ENCODE peak calls at places on chromosomes 1 and 21, in nine cellular contexts. N is naive thymus-derived CD4-positive, alpha-beta T cell; J is GM12891; M is GDM1; D is NCI-H2171 treated with DMSO at 0.1 percent for 48 hours; W is Caki2; A is heart right ventricle; C is fibroblast of lung; U is PC-3. E is an unnamed sample.
A peak's percentile ranks its signal among the peaks of the same experiment; 100 is the strongest.

GRCh38 chr1:38009088-38009840 is 3.3 kb upstream of the UTP11 start:
- DNase-seq in C (no peak), M (peak; percentile 78), U (no peak), N (peak; percentile 35), D (no peak), J (no peak), W (no peak), A (no peak), E (no peak)

GRCh38 chr21:42343101-42343500 is 7.7 kb downstream of the TFF2 start:
- DNase-seq in N (no peak), W (no peak), C (no peak), A (no peak), M (no peak), J (no peak), D (no peak), U (no peak), E (no peak)

GRCh38 chr1:36349241-36349671 is 25.8 kb upstream of the EVA1B start:
- DNase-seq in D (no peak), M (no peak), J (peak; percentile 71), A (no peak), C (peak; percentile 59), U (peak; percentile 74), W (no peak), N (no peak), E (no peak)

GRCh38 chr21:36132691-36133090 is 2.2 kb upstream of the CBR3 start:
- DNase-seq in D (no peak), N (no peak), C (no peak), A (no peak), J (no peak), W (no peak), M (no peak), U (no peak), E (no peak)

GRCh38 chr1:50603274-50604271 is 180.3 kb upstream of the DMRTA2 start:
- DNase-seq in U (peak; percentile 56), N (no peak), W (peak; percentile 33), C (peak; percentile 38), J (no peak), D (peak; percentile 96), M (no peak), A (no peak), E (no peak)

GRCh38 chr1:222064388-222065201 is 322.7 kb upstream of the DUSP10 start:
- DNase-seq in M (no peak), U (peak; percentile 52), W (peak; percentile 75), N (no peak), D (no peak), C (peak; percentile 82), A (no peak), J (no peak), E (no peak)

GRCh38 chr1:32903991-32904776 is 3.0 kb upstream of the TMEM54 start:
- DNase-seq in A (no peak), W (no peak), M (no peak), N (no peak), D (no peak), U (no peak), C (no peak), J (no peak), E (no peak)

GRCh38 chr1:206503591-206504362 is 3.6 kb upstream of the RASSF5 start:
- DNase-seq in W (peak; percentile 93), D (peak; percentile 56), U (peak; percentile 100), J (no peak), M (peak; percentile 87), A (peak; percentile 64), C (peak; percentile 97), N (no peak), E (no peak)

GRCh38 chr1:20685099-20685662 is 24.0 kb upstream of the DDOST start:
- DNase-seq in J (no peak), W (no peak), D (no peak), U (no peak), A (peak; percentile 86), N (no peak), M (no peak), C (no peak), E (no peak)

GRCh38 chr1:212566522-212567479 is 41.8 kb upstream of the ATF3 start:
- DNase-seq in W (peak; percentile 78), N (peak; percentile 66), U (peak; percentile 81), A (peak; percentile 39), M (peak; percentile 17), J (peak; percentile 63), D (peak; percentile 96), C (peak; percentile 93), E (peak; percentile 16)

GRCh38 chr1:23638786-23639241 is 52.8 kb upstream of the RPL11 start:
- DNase-seq in N (no peak), M (no peak), D (peak; percentile 42), A (peak; percentile 46), J (no peak), U (no peak), W (no peak), C (no peak), E (no peak)

GRCh38 chr1:45530632-45531135 is 9.0 kb upstream of the PRDX1 start:
- DNase-seq in C (no peak), U (no peak), N (no peak), M (no peak), J (no peak), D (peak; percentile 80), A (no peak), W (no peak), E (no peak)

GRCh38 chr1:208093754-208094719 is 150.1 kb downstream of the PLXNA2 start:
- DNase-seq in C (peak; percentile 63), W (peak; percentile 31), J (peak; percentile 41), N (peak; percentile 49), U (peak; percentile 72), M (peak; percentile 24), A (peak; percentile 67), D (peak; percentile 5), E (peak; percentile 51)

GRCh38 chr1:62438163-62438562 is 1.3 kb downstream of the USP1 start:
- DNase-seq in W (peak; percentile 18), D (peak; percentile 35), A (no peak), N (no peak), C (peak; percentile 17), M (no peak), J (no peak), U (peak; percentile 38), E (no peak)

GRCh38 chr1:33383974-33384767 is 46.7 kb downstream of the PHC2 start:
- DNase-seq in C (peak; percentile 74), M (no peak), W (no peak), D (peak; percentile 90), N (no peak), U (peak; percentile 55), A (no peak), J (no peak), E (no peak)

GRCh38 chr21:16239659-16240265 is 510.0 kb downstream of the USP25 start:
- DNase-seq in C (no peak), A (no peak), N (no peak), J (no peak), M (no peak), U (peak; percentile 44), W (no peak), D (no peak), E (no peak)

GRCh38 chr21:36860736-36861594 is 105.5 kb downstream of the HLCS start:
- DNase-seq in N (no peak), M (no peak), J (no peak), A (no peak), W (no peak), D (no peak), U (peak; percentile 95), C (peak; percentile 20), E (no peak)

GRCh38 chr1:43437031-43437973 is 16.4 kb downstream of the HYI start:
- DNase-seq in M (no peak), A (no peak), U (no peak), N (no peak), D (no peak), J (no peak), W (no peak), C (no peak), E (no peak)

GRCh38 chr21:34899302-34899701 is 149.8 kb downstream of the RUNX1 start:
- DNase-seq in J (no peak), N (no peak), U (no peak), C (no peak), A (no peak), W (no peak), M (no peak), D (no peak), E (no peak)

GRCh38 chr1:92691937-92692336 is 93.0 kb downstream of the EVI5 start:
- DNase-seq in N (no peak), W (no peak), A (no peak), U (no peak), J (peak; percentile 12), C (no peak), M (no peak), D (no peak), E (no peak)

GRCh38 chr21:9753943-9754342 is 767.4 kb upstream of the TPTE start:
- DNase-seq in N (no peak), U (no peak), C (no peak), M (no peak), D (no peak), W (no peak), J (no peak), A (no peak), E (no peak)

GRCh38 chr1:177546346-177546745 is 375.6 kb downstream of the BRINP2 start:
- DNase-seq in D (no peak), A (no peak), W (no peak), U (peak; percentile 4), N (no peak), J (no peak), C (no peak), M (no peak), E (no peak)

GRCh38 chr1:171434717-171435346 is 50.5 kb upstream of the PRRC2C start:
- DNase-seq in M (no peak), U (peak; percentile 92), W (peak; percentile 58), A (no peak), D (no peak), C (peak; percentile 88), J (no peak), N (peak; percentile 11), E (no peak)

GRCh38 chr1:25566730-25567341 is 23.4 kb downstream of the LDLRAP1 start:
- DNase-seq in A (peak; percentile 68), U (no peak), J (no peak), C (peak; percentile 67), N (no peak), M (no peak), D (peak; percentile 62), W (no peak), E (no peak)

GRCh38 chr21:41640756-41641509 is 125.9 kb downstream of the RIPK4 start:
- DNase-seq in W (no peak), U (peak; percentile 82), J (no peak), N (no peak), C (peak; percentile 18), A (no peak), D (no peak), M (no peak), E (no peak)

GRCh38 chr1:78743626-78744025 is 94.0 kb downstream of the IFI44 start:
- DNase-seq in W (no peak), U (peak; percentile 51), N (no peak), D (no peak), A (no peak), C (peak; percentile 40), M (no peak), J (no peak), E (no peak)

E was measured in HuH-7.5.